ENCODE peak calls at places on chromosomes 4 and X, in six cellular contexts. One of them, this sample, is unnamed.

GRCh38 chrX:17860811-17861495 is at the start of gene RAI2:
- DNase-seq in germinal center: no peak
- DNase-seq in HT-29: no peak
- DNase-seq in activated CD4-positive, alpha-beta T cell treated with anti-CD3 and anti-CD28 coated beads for 1 hour: peak
- DNase-seq in astrocyte of the spinal cord: no peak
- DNase-seq in CD8-positive, alpha-beta memory T cell: no peak
- DNase-seq in this sample: no peak

GRCh38 chr4:152927737-152928136 is 8.4 kb upstream of the FHDC1 start:
- DNase-seq in germinal center: no peak
- DNase-seq in HT-29: no peak
- DNase-seq in activated CD4-positive, alpha-beta T cell treated with anti-CD3 and anti-CD28 coated beads for 1 hour: no peak
- DNase-seq in astrocyte of the spinal cord: no peak
- DNase-seq in CD8-positive, alpha-beta memory T cell: no peak
- DNase-seq in this sample: no peak

GRCh38 chr4:836003-836511 is 10.1 kb upstream of the CPLX1 start:
- DNase-seq in germinal center: no peak
- DNase-seq in HT-29: no peak
- DNase-seq in activated CD4-positive, alpha-beta T cell treated with anti-CD3 and anti-CD28 coated beads for 1 hour: no peak
- DNase-seq in astrocyte of the spinal cord: no peak
- DNase-seq in CD8-positive, alpha-beta memory T cell: peak
- DNase-seq in this sample: no peak

GRCh38 chr4:3249681-3250437 is 900 bp downstream of the MSANTD1 start:
- DNase-seq in germinal center: no peak
- DNase-seq in HT-29: no peak
- DNase-seq in activated CD4-positive, alpha-beta T cell treated with anti-CD3 and anti-CD28 coated beads for 1 hour: no peak
- DNase-seq in astrocyte of the spinal cord: no peak
- DNase-seq in CD8-positive, alpha-beta memory T cell: peak
- DNase-seq in this sample: no peak

GRCh38 chrX:18406531-18407266 is 18.7 kb upstream of the CDKL5 start:
- DNase-seq in germinal center: no peak
- DNase-seq in HT-29: no peak
- DNase-seq in activated CD4-positive, alpha-beta T cell treated with anti-CD3 and anti-CD28 coated beads for 1 hour: no peak
- DNase-seq in astrocyte of the spinal cord: no peak
- DNase-seq in CD8-positive, alpha-beta memory T cell: no peak
- DNase-seq in this sample: no peak

GRCh38 chr4:2286904-2287593 is 25.1 kb upstream of the MXD4 start:
- DNase-seq in germinal center: no peak
- DNase-seq in HT-29: no peak
- DNase-seq in activated CD4-positive, alpha-beta T cell treated with anti-CD3 and anti-CD28 coated beads for 1 hour: no peak
- DNase-seq in astrocyte of the spinal cord: no peak
- DNase-seq in CD8-positive, alpha-beta memory T cell: peak
- DNase-seq in this sample: no peak

GRCh38 chrX:134548257-134548732 is 88.3 kb downstream of the HPRT1 start:
- DNase-seq in germinal center: no peak
- DNase-seq in HT-29: no peak
- DNase-seq in activated CD4-positive, alpha-beta T cell treated with anti-CD3 and anti-CD28 coated beads for 1 hour: no peak
- DNase-seq in astrocyte of the spinal cord: no peak
- DNase-seq in CD8-positive, alpha-beta memory T cell: no peak
- DNase-seq in this sample: no peak

GRCh38 chrX:19571708-19572107 is 56.4 kb upstream of the MAP3K15 start:
- DNase-seq in germinal center: no peak
- DNase-seq in HT-29: no peak
- DNase-seq in activated CD4-positive, alpha-beta T cell treated with anti-CD3 and anti-CD28 coated beads for 1 hour: no peak
- DNase-seq in astrocyte of the spinal cord: no peak
- DNase-seq in CD8-positive, alpha-beta memory T cell: no peak
- DNase-seq in this sample: no peak

GRCh38 chr4:139922625-139923024 is 231.4 kb downstream of the MAML3 start:
- DNase-seq in germinal center: no peak
- DNase-seq in HT-29: no peak
- DNase-seq in activated CD4-positive, alpha-beta T cell treated with anti-CD3 and anti-CD28 coated beads for 1 hour: no peak
- DNase-seq in astrocyte of the spinal cord: peak
- DNase-seq in CD8-positive, alpha-beta memory T cell: no peak
- DNase-seq in this sample: no peak

GRCh38 chrX:34130501-34130900 is 1.6 kb downstream of the FAM47A start:
- DNase-seq in germinal center: no peak
- DNase-seq in HT-29: no peak
- DNase-seq in activated CD4-positive, alpha-beta T cell treated with anti-CD3 and anti-CD28 coated beads for 1 hour: no peak
- DNase-seq in astrocyte of the spinal cord: no peak
- DNase-seq in CD8-positive, alpha-beta memory T cell: no peak
- DNase-seq in this sample: no peak

This sample was measured in SW 1271.